ENCODE peak calls at places on chromosomes 1 and 21, in nine cellular contexts. I, V, F, U, T, D, O, W and X are unnamed samples.

GRCh38 chr1:234743866-234744581 is 134.0 kb upstream of the IRF2BP2 start:
- DNase-seq in I (peak; percentile 58), V (no peak), F (peak; percentile 24), U (peak; percentile 57), T (no peak), D (peak; percentile 90), O (no peak), W (no peak), X (no peak)

GRCh38 chr1:55696181-55696580 is 481.0 kb upstream of the USP24 start:
- DNase-seq in I (no peak), V (no peak), F (peak; percentile 98), U (peak; percentile 73), T (no peak), D (no peak), O (peak; percentile 83), W (no peak), X (no peak)

GRCh38 chr1:51518730-51519047 is 377 bp downstream of the EPS15 start:
- DNase-seq in I (no peak), V (peak; percentile 80), F (peak; percentile 13), U (peak; percentile 73), T (peak; percentile 72), D (no peak), O (peak; percentile 78), W (peak; percentile 19), X (peak; percentile 90)

GRCh38 chr1:51964309-51964696 is 26.2 kb downstream of the RAB3B start:
- DNase-seq in I (no peak), V (no peak), F (no peak), U (no peak), T (no peak), D (no peak), O (no peak), W (no peak), X (no peak)

GRCh38 chr1:199157494-199157893 is 518.7 kb downstream of the PTPRC start:
- DNase-seq in I (no peak), V (no peak), F (peak; percentile 35), U (no peak), T (no peak), D (no peak), O (no peak), W (no peak), X (no peak)

GRCh38 chr1:225754940-225755635 is 22.5 kb upstream of the SRP9 start:
- DNase-seq in I (peak; percentile 84), V (peak; percentile 35), F (peak; percentile 92), U (peak; percentile 72), T (no peak), D (no peak), O (no peak), W (no peak), X (no peak)

GRCh38 chr1:234969630-234970370 is 158.8 kb downstream of the TOMM20 start:
- DNase-seq in I (peak; percentile 68), V (no peak), F (peak; percentile 92), U (peak; percentile 89), T (no peak), D (peak; percentile 90), O (peak; percentile 86), W (no peak), X (peak; percentile 91)

GRCh38 chr1:153233448-153233847 is 16.1 kb downstream of the PRR9 start:
- DNase-seq in I (no peak), V (no peak), F (no peak), U (no peak), T (no peak), D (no peak), O (no peak), W (no peak), X (no peak)

GRCh38 chr21:38990424-38990794 is 184.7 kb downstream of the ETS2 start:
- DNase-seq in I (no peak), V (peak; percentile 49), F (no peak), U (peak; percentile 21), T (no peak), D (peak; percentile 58), O (peak; percentile 77), W (no peak), X (peak; percentile 59)

GRCh38 chr21:27026501-27026900 is 59.6 kb upstream of the ADAMTS5 start:
- DNase-seq in I (peak; percentile 95), V (no peak), F (peak; percentile 10), U (no peak), T (no peak), D (no peak), O (no peak), W (no peak), X (no peak)
- H3K4me3 ChIP-seq in I (no peak overlapping the region), V (no peak overlapping the region), F (no peak overlapping the region), U (no peak overlapping the region), T (no peak overlapping the region), D (no peak overlapping the region), O (no peak overlapping the region), W (no peak overlapping the region), X (no peak overlapping the region)

DNA sequence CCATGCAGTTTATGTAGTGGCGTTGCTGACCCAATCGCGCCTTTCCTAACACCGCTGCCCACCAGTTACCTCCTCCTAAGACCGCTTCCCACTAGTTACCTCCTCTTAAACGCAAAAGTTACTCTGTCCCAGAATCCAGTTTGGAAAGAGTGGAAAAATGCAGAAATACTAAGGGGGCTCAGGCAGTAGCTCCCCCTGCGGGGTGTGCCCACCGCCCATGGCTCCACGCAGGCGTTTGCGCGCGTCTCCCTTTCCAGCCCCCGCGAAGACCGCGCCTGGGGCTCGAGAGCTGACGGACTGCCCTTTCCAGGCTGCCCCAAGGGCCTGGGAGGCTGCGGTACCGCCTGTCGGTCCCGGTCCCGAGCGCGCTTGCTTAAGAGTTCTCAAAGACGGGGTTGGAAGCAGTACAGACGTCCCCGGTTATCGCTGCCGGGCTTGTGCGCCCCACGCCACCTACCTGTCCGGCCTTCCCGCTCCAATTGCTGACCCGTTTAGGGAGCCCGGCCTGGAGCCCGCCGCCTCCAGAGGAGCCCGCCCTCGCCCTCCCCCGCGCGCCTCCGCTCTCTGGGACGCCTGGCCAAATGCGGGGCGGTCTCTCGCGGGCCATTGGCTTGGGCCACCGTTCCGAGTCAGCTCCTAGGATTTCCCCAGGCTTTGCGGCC is 414.1 kb upstream of the ESRRG start:
- DNase-seq in I (peak; percentile 36), V (no peak), F (no peak), U (no peak), T (no peak), D (peak; percentile 55), O (no peak), W (no peak), X (peak; percentile 78)
- H3K4me1 ChIP-seq in I (peaks cover 13% of the 10 kb centered on the region), V (peaks cover 32% of the 10 kb centered on the region), F (no peaks in the 10 kb centered on the region), U (peaks cover 3% of the 10 kb centered on the region), T (no peaks in the 10 kb centered on the region), D (peaks cover 49% of the 10 kb centered on the region), O (peaks cover 38% of the 10 kb centered on the region), W (no peaks in the 10 kb centered on the region), X (no peaks in the 10 kb centered on the region)

GRCh38 chr1:2044510-2045319 is 5.5 kb upstream of the PRKCZ start:
- DNase-seq in I (peak; percentile 52), V (peak; percentile 79), F (peak; percentile 4), U (peak; percentile 83), T (peak; percentile 84), D (peak; percentile 82), O (peak; percentile 80), W (peak; percentile 68), X (peak; percentile 89)

GRCh38 chr1:2046953-2047748 is 3.1 kb upstream of the PRKCZ start:
- DNase-seq in I (peak; percentile 27), V (peak; percentile 78), F (no peak), U (no peak), T (no peak), D (peak; percentile 35), O (no peak), W (no peak), X (no peak)

GRCh38 chr1:2043886-2044285 is 6.3 kb upstream of the PRKCZ start:
- DNase-seq in I (no peak), V (no peak), F (no peak), U (no peak), T (no peak), D (no peak), O (no peak), W (no peak), X (no peak)

GRCh38 chr1:2046225-2046917 is 3.8 kb upstream of the PRKCZ start:
- DNase-seq in I (peak; percentile 83), V (peak; percentile 88), F (no peak), U (peak; percentile 42), T (no peak), D (peak; percentile 84), O (no peak), W (no peak), X (no peak)

GRCh38 chr1:2045468-2046224 is 4.6 kb upstream of the PRKCZ start:
- DNase-seq in I (no peak), V (no peak), F (peak; percentile 10), U (no peak), T (no peak), D (no peak), O (no peak), W (no peak), X (no peak)
- H3K4me3 ChIP-seq in I (no peak overlapping the region), V (no peak overlapping the region), F (no peak overlapping the region), U (no peak overlapping the region), T (no peak overlapping the region), D (no peak overlapping the region), O (no peak overlapping the region), W (no peak overlapping the region), X (no peak overlapping the region)

GRCh38 chr1:45551684-45552083 is 1.1 kb downstream of the AKR1A1 start:
- DNase-seq in I (no peak), V (no peak), F (no peak), U (no peak), T (no peak), D (no peak), O (no peak), W (no peak), X (no peak)

GRCh38 chr1:45552309-45552708 is 1.7 kb downstream of the AKR1A1 start:
- DNase-seq in I (no peak), V (peak; percentile 58), F (no peak), U (no peak), T (no peak), D (no peak), O (peak; percentile 67), W (no peak), X (no peak)

GRCh38 chr1:45545553-45546310 is 4.9 kb upstream of the AKR1A1 start:
- DNase-seq in I (no peak), V (no peak), F (no peak), U (no peak), T (no peak), D (no peak), O (no peak), W (no peak), X (no peak)

GRCh38 chr1:45554198-45554597 is 3.6 kb downstream of the AKR1A1 start:
- DNase-seq in I (no peak), V (no peak), F (no peak), U (no peak), T (no peak), D (no peak), O (no peak), W (no peak), X (peak; percentile 4)

DNA sequence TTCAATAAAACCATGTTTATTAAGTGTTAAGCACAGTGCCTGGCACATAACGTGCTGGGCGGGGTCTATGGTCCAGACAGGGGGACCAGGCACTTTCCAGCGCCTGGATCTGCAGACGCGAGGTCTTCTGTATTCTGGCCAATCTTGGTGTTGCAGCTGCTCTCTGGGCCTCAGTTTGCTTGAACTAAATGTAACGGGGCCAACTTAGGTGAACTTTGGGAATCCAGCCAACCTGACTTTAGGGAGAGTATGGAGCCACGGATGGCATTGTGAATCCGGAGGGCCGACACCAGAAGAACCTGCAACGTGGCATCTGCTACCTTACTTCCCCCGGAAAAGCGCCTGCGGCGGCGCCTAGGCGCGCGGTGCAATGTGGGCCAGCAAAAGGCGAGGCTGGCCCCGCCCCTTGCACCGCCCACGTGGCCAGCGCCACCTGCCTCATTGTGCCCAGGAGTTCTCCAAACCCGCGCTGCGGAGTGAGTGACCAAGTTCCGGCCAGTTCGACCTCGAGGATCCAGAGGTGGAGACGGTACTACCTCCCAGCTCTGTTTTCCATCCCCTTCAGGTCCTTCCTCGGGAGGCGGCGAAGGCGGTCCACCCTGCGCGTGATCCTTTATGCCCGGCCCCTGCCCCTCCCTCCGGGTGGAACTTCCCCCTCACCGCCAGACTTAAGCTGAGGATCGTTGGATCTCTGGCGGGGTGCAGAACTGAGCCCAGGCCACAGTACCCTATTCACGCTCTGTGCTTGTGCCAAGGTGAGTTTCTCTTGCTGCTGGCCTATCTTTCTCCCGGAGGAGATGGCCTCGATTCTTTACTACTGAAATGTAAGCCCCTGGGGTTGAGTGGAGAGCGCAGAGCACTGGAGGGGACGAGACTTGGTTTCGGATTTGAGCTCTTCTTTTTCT is at the start of gene AKR1A1:
- DNase-seq in I (peak; percentile 96), V (peak; percentile 92), F (peak; percentile 78), U (peak; percentile 92), T (peak; percentile 87), D (peak; percentile 90), O (peak; percentile 91), W (peak; percentile 66), X (peak; percentile 96)
- H3K4me1 ChIP-seq in I (peaks cover 4% of the 10 kb centered on the region), V (peaks cover 18% of the 10 kb centered on the region), F (peaks cover 6% of the 10 kb centered on the region), U (peaks cover 8% of the 10 kb centered on the region), T (peaks cover 20% of the 10 kb centered on the region), D (peaks cover 9% of the 10 kb centered on the region), O (peaks cover 13% of the 10 kb centered on the region), W (peaks cover 8% of the 10 kb centered on the region), X (peaks cover 9% of the 10 kb centered on the region)